ENCODE peak calls at places on chromosomes 13 and 19, in four cellular contexts. Z is psoas muscle, O is mucosa of descending colon, W is Caco-2. I is an unnamed sample.

GRCh38 chr19:23393121-23393520 is 2.1 kb downstream of the ZNF91 start:
- DNase-seq in Z (no peak), O (no peak), W (no peak), I (no peak)

GRCh38 chr19:36060430-36060829 is 5.7 kb downstream of the WDR62 start:
- DNase-seq in Z (peak; percentile 31), O (no peak), W (no peak), I (no peak)

GRCh38 chr13:36912983-36913382 is 7.1 kb downstream of the SMAD9 start:
- DNase-seq in Z (no peak), O (no peak), W (no peak), I (no peak)

GRCh38 chr19:33395561-33396550 is 22.3 kb downstream of the CEBPG start:
- DNase-seq in Z (peak; percentile 71), O (peak; percentile 36), W (peak; percentile 32), I (no peak)

GRCh38 chr13:112929778-112930055 is 39.3 kb upstream of the MCF2L start:
- DNase-seq in Z (no peak), O (no peak), W (no peak), I (no peak)

GRCh38 chr19:16161848-16162247 is 11.5 kb downstream of the CIB3 start:
- DNase-seq in Z (no peak), O (no peak), W (no peak), I (no peak)

GRCh38 chr13:49021953-49022352 is 46.2 kb downstream of the FNDC3A start:
- DNase-seq in Z (no peak), O (no peak), W (no peak), I (no peak)

GRCh38 chr19:50490411-50490811 is 13.8 kb upstream of the GARIN5A start:
- DNase-seq in Z (no peak), O (no peak), W (no peak), I (no peak)

GRCh38 chr13:112711528-112712265 is 21.9 kb downstream of the ATP11A start:
- DNase-seq in Z (peak; percentile 83), O (peak; percentile 60), W (peak; percentile 94), I (no peak)

GRCh38 chr19:3095375-3096191 is 1.4 kb downstream of the GNA11 start:
- DNase-seq in Z (no peak), O (peak; percentile 68), W (peak; percentile 72), I (no peak)

GRCh38 chr13:40175639-40176038 is 490.8 kb downstream of the FOXO1 start:
- DNase-seq in Z (no peak), O (no peak), W (no peak), I (no peak)

GRCh38 chr19:44808463-44809371 is at the start of gene BCAM:
- DNase-seq in Z (peak; percentile 84), O (peak; percentile 75), W (peak; percentile 86), I (no peak)

GRCh38 chr19:3618144-3618810 is 8.3 kb downstream of the CACTIN start:
- DNase-seq in Z (peak; percentile 80), O (peak; percentile 80), W (no peak), I (no peak)

GRCh38 chr19:35742121-35742724 is at the start of gene IGFLR1:
- DNase-seq in Z (no peak), O (no peak), W (no peak), I (no peak)

GRCh38 chr13:44013666-44014291 is 134.1 kb downstream of the LACC1 start:
- DNase-seq in Z (no peak), O (no peak), W (no peak), I (no peak)

GRCh38 chr19:17953869-17954268 is 13.0 kb upstream of the KCNN1 start:
- DNase-seq in Z (no peak), O (no peak), W (no peak), I (no peak)

GRCh38 chr19:38727868-38728660 is 16.2 kb downstream of the CAPN12 start:
- DNase-seq in Z (no peak), O (peak; percentile 31), W (no peak), I (no peak)

GRCh38 chr19:18098891-18099622 is 1.5 kb downstream of the MAST3 start:
- DNase-seq in Z (no peak), O (peak; percentile 61), W (no peak), I (no peak)

GRCh38 chr13:106762711-106763110 is 194.8 kb upstream of the ARGLU1 start:
- DNase-seq in Z (no peak), O (no peak), W (no peak), I (no peak)

GRCh38 chr13:26062853-26063444 is 11.1 kb upstream of the SHISA2 start:
- DNase-seq in Z (no peak), O (no peak), W (peak; percentile 50), I (peak; percentile 43)

GRCh38 chr19:4278460-4278901 is 585 bp upstream of the SHD start:
- DNase-seq in Z (no peak), O (no peak), W (no peak), I (no peak)

GRCh38 chr19:51514866-51515481 is 13.4 kb upstream of the SIGLEC12 start:
- DNase-seq in Z (no peak), O (no peak), W (no peak), I (peak; percentile 3)

GRCh38 chr19:29942404-29943261 is 594 bp downstream of the URI1 start:
- DNase-seq in Z (peak; percentile 63), O (peak; percentile 84), W (peak; percentile 62), I (no peak)

GRCh38 chr19:49888478-49888901 is 8.2 kb downstream of the IL4I1 start:
- DNase-seq in Z (no peak), O (no peak), W (peak; percentile 27), I (no peak)

GRCh38 chr19:18633321-18633720 is 3.5 kb upstream of the KLHL26 start:
- DNase-seq in Z (no peak), O (peak; percentile 56), W (no peak), I (no peak)

GRCh38 chr13:45925151-45925550 is 73.6 kb upstream of the SIAH3 start:
- DNase-seq in Z (no peak), O (no peak), W (no peak), I (no peak)

GRCh38 chr19:50702870-50703829 is 16.5 kb downstream of the SHANK1 start:
- DNase-seq in Z (no peak), O (no peak), W (no peak), I (no peak)

GRCh38 chr13:20118268-20119140 is 42.3 kb downstream of the GJA3 start:
- DNase-seq in Z (peak; percentile 56), O (peak; percentile 86), W (peak; percentile 37), I (no peak)

GRCh38 chr13:87274209-87274819 is 396.9 kb upstream of the SLITRK5 start:
- DNase-seq in Z (no peak), O (no peak), W (peak; percentile 45), I (peak; percentile 6)

GRCh38 chr13:110782185-110782584 is 68.7 kb downstream of the ING1 start:
- DNase-seq in Z (no peak), O (no peak), W (no peak), I (no peak)

GRCh38 chr13:110780410-110780809 is 66.9 kb downstream of the ING1 start:
- DNase-seq in Z (no peak), O (no peak), W (no peak), I (no peak)

GRCh38 chr13:110777251-110777820 is 63.8 kb downstream of the ING1 start:
- DNase-seq in Z (no peak), O (no peak), W (no peak), I (no peak)

GRCh38 chr13:110775576-110775975 is 62.1 kb downstream of the ING1 start:
- DNase-seq in Z (no peak), O (no peak), W (no peak), I (no peak)

GRCh38 chr13:110779046-110779445 is 65.5 kb downstream of the ING1 start:
- DNase-seq in Z (no peak), O (no peak), W (no peak), I (no peak)
- H3K4me3 ChIP-seq in Z (no peak overlapping the region), O (no peak overlapping the region), W (no peak overlapping the region), I (no peak overlapping the region)

DNA sequence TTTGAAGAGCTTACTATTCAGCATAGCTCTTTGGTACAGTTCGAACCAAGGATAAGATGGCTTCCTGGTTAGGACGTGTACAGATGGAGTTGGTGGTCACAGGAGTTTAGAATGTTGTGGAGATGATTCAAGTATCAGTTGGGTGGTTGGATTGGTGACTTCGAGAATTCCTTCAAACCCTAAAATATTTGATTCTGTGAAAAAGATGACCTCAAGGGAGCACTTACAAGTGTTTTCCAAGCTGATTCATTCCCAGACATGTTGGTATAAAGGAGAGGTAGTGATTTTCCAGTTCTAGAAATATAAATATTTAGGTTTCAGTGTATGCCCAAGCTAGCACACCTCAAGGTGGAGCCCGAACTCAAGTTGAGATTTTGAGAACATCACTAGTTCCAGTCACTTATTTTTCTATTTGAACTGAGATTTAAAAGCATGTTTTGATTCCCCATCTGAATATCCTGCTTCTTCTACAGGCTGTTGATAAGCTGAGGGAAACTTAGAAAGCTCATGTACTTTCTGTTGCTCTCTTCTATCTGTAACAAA is 306.1 kb downstream of the DCT start:
- DNase-seq in Z (no peak), O (no peak), W (no peak), I (no peak)
- TF ChIP-seq CTCF in Z (no peak), O (no peak), W (no peak), I (no peak)

GRCh38 chr13:23504188-23504587 is 66.0 kb upstream of the TNFRSF19 start:
- DNase-seq in Z (no peak), O (no peak), W (no peak), I (no peak)

GRCh38 chr13:23505007-23505406 is 65.2 kb upstream of the TNFRSF19 start:
- DNase-seq in Z (no peak), O (no peak), W (no peak), I (no peak)

GRCh38 chr13:23506821-23507210 is 63.4 kb upstream of the TNFRSF19 start:
- DNase-seq in Z (no peak), O (no peak), W (no peak), I (no peak)

GRCh38 chr13:23509781-23510543 is 60.2 kb upstream of the TNFRSF19 start:
- DNase-seq in Z (no peak), O (no peak), W (no peak), I (no peak)

GRCh38 chr13:23506071-23506820 is 64.0 kb upstream of the TNFRSF19 start:
- DNase-seq in Z (no peak), O (no peak), W (no peak), I (no peak)
- H3K4me3 ChIP-seq in Z (peak overlapping the region; percentile 17), O (no peak overlapping the region), W (no peak overlapping the region), I (no peak overlapping the region)

DNA sequence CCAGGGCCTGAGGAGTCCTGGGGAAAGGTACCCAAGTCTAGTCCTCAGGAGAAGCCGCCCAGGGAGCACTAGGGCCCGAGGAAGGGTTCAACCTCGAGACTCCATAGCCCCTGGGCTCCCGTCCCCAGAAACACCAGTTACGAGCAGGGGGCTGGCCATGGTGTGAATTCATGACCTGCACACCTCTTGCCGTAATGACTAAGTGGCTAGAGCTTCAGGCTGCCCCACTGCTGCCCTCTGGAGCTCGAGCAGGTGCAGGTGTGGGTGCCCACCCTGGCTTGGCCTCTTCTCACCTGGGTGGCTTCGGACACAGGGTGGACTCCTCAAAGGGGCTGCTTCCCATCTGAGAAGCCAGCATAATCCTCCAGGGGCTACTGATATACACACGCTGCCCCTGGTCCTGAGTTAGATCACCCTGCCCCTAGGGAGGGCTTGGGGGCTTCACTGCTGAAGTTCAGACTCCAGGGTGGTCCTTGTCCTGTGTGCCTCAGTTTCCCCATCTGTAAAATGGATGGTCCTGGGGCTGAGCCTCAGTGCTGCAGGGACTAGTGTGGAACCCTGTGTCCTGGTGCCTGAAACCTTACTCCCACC is 13.6 kb downstream of the SPC24 start:
- DNase-seq in Z (no peak), O (no peak), W (peak; percentile 45), I (no peak)
- TF ChIP-seq CTCF in Z (no peak), O (no peak), W (no peak), I (peak; percentile 5)

GRCh38 chr19:1070576-1070930 is 3.6 kb downstream of the ARHGAP45 start:
- DNase-seq in Z (no peak), O (no peak), W (no peak), I (no peak)

GRCh38 chr19:1073956-1074511 is 7.1 kb downstream of the ARHGAP45 start:
- DNase-seq in Z (no peak), O (peak; percentile 49), W (no peak), I (no peak)

GRCh38 chr19:1070931-1071791 is 4.2 kb downstream of the ARHGAP45 start:
- DNase-seq in Z (peak; percentile 17), O (no peak), W (no peak), I (no peak)

GRCh38 chr19:1073063-1073955 is 6.3 kb downstream of the ARHGAP45 start:
- DNase-seq in Z (no peak), O (no peak), W (no peak), I (no peak)

GRCh38 chr19:1072371-1073015 is 5.5 kb downstream of the ARHGAP45 start:
- DNase-seq in Z (no peak), O (no peak), W (no peak), I (no peak)
- H3K4me3 ChIP-seq in Z (no peak overlapping the region), O (no peak overlapping the region), W (no peak overlapping the region), I (no peak overlapping the region)